ENCODE peak calls at places on chromosomes 2 and 18, in four cellular contexts. Z is SK-N-SH, P is GM12891, S is K562. J is an unnamed sample.

GRCh38 chr2:241804326-241805276 is 4.4 kb upstream of the NEU4 start:
- DNase-seq in S (peak), Z (peak), P (peak), J (peak)

GRCh38 chr2:37084797-37085196 is 479 bp downstream of the GPATCH11 start:
- DNase-seq in P (no peak), S (no peak), Z (no peak), J (no peak)

GRCh38 chr2:53515435-53516332 is 251.9 kb upstream of the CHAC2 start:
- DNase-seq in S (no peak), P (no peak), Z (no peak), J (no peak)

GRCh38 chr2:119011162-119011909 is 69.3 kb downstream of the MARCO start:
- DNase-seq in S (peak), Z (peak), P (peak), J (peak)

GRCh38 chr2:27932396-27932795 is 41.9 kb downstream of the BABAM2 start:
- DNase-seq in Z (no peak), P (no peak), S (no peak), J (no peak)

GRCh38 chr18:9204659-9205058 is 68.1 kb downstream of the ANKRD12 start:
- DNase-seq in P (no peak), S (no peak), Z (no peak), J (no peak)

GRCh38 chr18:70284976-70285610 is 3.8 kb upstream of the SOCS6 start:
- DNase-seq in P (no peak), Z (no peak), S (no peak), J (no peak)

GRCh38 chr2:54457326-54458023 is 1.3 kb downstream of the SPTBN1 start:
- DNase-seq in S (no peak), Z (peak), P (no peak), J (no peak)

GRCh38 chr18:7177131-7177744 is 53.7 kb upstream of the LRRC30 start:
- DNase-seq in P (peak), S (peak), Z (peak), J (no peak)

GRCh38 chr2:206832886-206833285 is 67.5 kb downstream of the FASTKD2 start:
- DNase-seq in Z (no peak), S (no peak), P (no peak), J (no peak)

GRCh38 chr2:236572482-236572881 is 2.9 kb downstream of the ACKR3 start:
- DNase-seq in S (no peak), P (no peak), Z (no peak), J (no peak)

GRCh38 chr2:104854507-104855173 is 725 bp downstream of the POU3F3 start:
- DNase-seq in P (no peak), Z (no peak), S (no peak), J (no peak)

GRCh38 chr2:44071454-44072046 is 75.8 kb upstream of the LRPPRC start:
- DNase-seq in Z (no peak), P (no peak), S (no peak), J (no peak)

GRCh38 chr2:211611061-211611518 is 927.5 kb downstream of the ERBB4 start:
- DNase-seq in P (no peak), S (no peak), Z (no peak), J (no peak)

GRCh38 chr2:73223821-73224220 is 9.2 kb downstream of the PRADC1 start:
- DNase-seq in P (no peak), Z (no peak), S (no peak), J (no peak)

GRCh38 chr18:75553021-75553420 is 125.5 kb upstream of the SMIM21 start:
- DNase-seq in S (no peak), P (no peak), Z (no peak), J (no peak)

GRCh38 chr2:8680931-8681760 is 710 bp upstream of the ID2 start:
- DNase-seq in S (peak), Z (peak), P (no peak), J (no peak)

GRCh38 chr2:135093685-135094340 is 41.7 kb downstream of the RAB3GAP1 start:
- DNase-seq in Z (no peak), P (no peak), S (no peak), J (no peak)

GRCh38 chr2:108910541-108911396 is 78.3 kb downstream of the EDAR start:
- DNase-seq in P (no peak), Z (peak), S (no peak), J (no peak)

GRCh38 chr18:54086863-54087262 is 137.6 kb downstream of the MBD2 start:
- DNase-seq in S (no peak), Z (no peak), P (no peak), J (no peak)

GRCh38 chr2:126634273-126634861 is 21.6 kb upstream of the GYPC start:
- DNase-seq in Z (no peak), P (no peak), S (peak), J (no peak)

GRCh38 chr2:6943971-6944370 is 26.8 kb downstream of the RNF144A start:
- DNase-seq in S (no peak), Z (no peak), P (no peak), J (no peak)

GRCh38 chr2:34107811-34108210 is 508.7 kb upstream of the FAM98A start:
- DNase-seq in S (no peak), Z (no peak), P (no peak), J (no peak)

GRCh38 chr2:60735496-60736250 is 20.4 kb upstream of the PAPOLG start:
- DNase-seq in P (no peak), Z (peak), S (peak), J (no peak)

GRCh38 chr2:185608799-185609198 is 129.8 kb upstream of the FSIP2 start:
- DNase-seq in Z (peak), P (no peak), S (no peak), J (no peak)

GRCh38 chr2:80120866-80121265 is 183.7 kb downstream of the LRRTM1 start:
- DNase-seq in P (no peak), Z (no peak), S (no peak), J (no peak)

GRCh38 chr2:241901500-241902351 is 32.2 kb downstream of the RTP5 start:
- DNase-seq in P (no peak), Z (no peak), S (no peak), J (peak)

GRCh38 chr2:113219525-113219888 is 45.7 kb downstream of the PSD4 start:
- DNase-seq in S (no peak), P (no peak), Z (no peak), J (no peak)

GRCh38 chr2:128791120-128791982 is 472.7 kb upstream of the HS6ST1 start:
- DNase-seq in Z (no peak), P (no peak), S (no peak), J (no peak)

GRCh38 chr18:22538463-22538862 is 120.7 kb upstream of the CTAGE1 start:
- DNase-seq in Z (no peak), P (no peak), S (no peak), J (no peak)

GRCh38 chr2:74067221-74067747 is 80.4 kb downstream of the BOLA3 start:
- DNase-seq in S (no peak), Z (no peak), P (no peak), J (no peak)

GRCh38 chr2:186422226-186422625 is 63.8 kb upstream of the ZC3H15 start:
- DNase-seq in Z (no peak), S (no peak), P (no peak), J (no peak)

GRCh38 chr2:171389325-171389724 is 44.5 kb downstream of the METTL8 start:
- DNase-seq in S (no peak), P (no peak), Z (no peak), J (no peak)

GRCh38 chr18:56645415-56646016 is 5.6 kb upstream of the WDR7 start:
- DNase-seq in Z (no peak), S (no peak), P (no peak), J (no peak)

GRCh38 chr18:25563346-25563745 is 211.4 kb upstream of the ZNF521 start:
- DNase-seq in Z (no peak), P (no peak), S (no peak), J (no peak)

GRCh38 chr2:72128843-72129227 is 18.8 kb downstream of the CYP26B1 start:
- DNase-seq in S (no peak), Z (no peak), P (no peak), J (no peak)

GRCh38 chr2:138841459-138841858 is 61.3 kb upstream of the NXPH2 start:
- DNase-seq in P (no peak), Z (no peak), S (no peak), J (no peak)

DNA sequence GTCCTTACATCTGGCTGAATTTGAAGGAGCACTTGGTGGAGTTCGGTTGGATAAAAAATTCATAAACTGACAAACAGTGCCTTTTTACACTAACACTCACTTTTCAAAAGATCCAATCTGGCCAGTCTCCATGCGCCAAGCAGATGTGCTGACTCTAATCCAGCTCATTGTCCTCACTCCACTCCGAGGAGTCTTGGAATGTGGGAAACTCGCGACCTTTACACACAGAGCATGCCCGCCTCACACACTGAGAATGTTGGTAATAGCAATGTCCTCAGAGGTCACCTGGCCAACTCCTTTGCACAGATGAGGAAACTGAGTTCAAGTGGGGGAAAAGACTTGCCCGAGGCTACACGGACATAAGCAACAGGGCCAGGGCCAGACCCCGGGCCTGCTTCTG is 66.8 kb downstream of the XDH start:
- DNase-seq in P (no peak), Z (no peak), S (no peak), J (no peak)
- TF ChIP-seq TAF1 in P (no peak), Z (no peak), S (no peak), J (no peak)

DNA sequence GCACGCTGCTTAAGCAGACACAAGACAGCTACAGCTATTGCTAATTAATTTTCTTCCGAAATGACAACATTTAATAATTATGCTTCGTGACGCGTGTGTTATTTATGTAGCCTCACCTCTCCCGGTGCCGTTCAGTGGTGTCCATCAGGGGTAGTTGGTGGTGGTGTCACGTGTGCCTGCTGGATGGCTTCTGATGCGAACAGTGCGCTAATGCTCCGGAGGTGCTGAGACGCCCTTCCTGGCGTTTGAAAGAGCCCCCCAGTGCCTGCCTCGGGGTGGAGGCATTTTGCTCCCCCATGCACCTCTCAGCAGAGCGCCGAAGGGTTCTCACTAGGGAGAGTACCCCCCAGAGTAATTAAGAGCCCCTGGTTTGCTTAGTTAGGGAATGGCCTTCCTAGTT is 39.6 kb downstream of the GLI2 start:
- DNase-seq in P (no peak), S (no peak), Z (no peak), J (no peak)
- TF ChIP-seq TAF1 in P (no peak), S (no peak), Z (no peak), J (no peak)

GRCh38 chr2:218008060-218009040 is 5.6 kb upstream of the TNS1 start:
- DNase-seq in S (no peak), Z (peak), P (no peak), J (no peak)

GRCh38 chr2:218009191-218010114 is 6.7 kb upstream of the TNS1 start:
- DNase-seq in S (no peak), Z (peak), P (no peak), J (no peak)

GRCh38 chr2:218011641-218012040 is 8.8 kb upstream of the TNS1 start:
- DNase-seq in Z (no peak), S (no peak), P (no peak), J (no peak)

GRCh38 chr2:218010838-218011616 is 8.2 kb upstream of the TNS1 start:
- DNase-seq in P (peak), S (no peak), Z (peak), J (no peak)

DNA sequence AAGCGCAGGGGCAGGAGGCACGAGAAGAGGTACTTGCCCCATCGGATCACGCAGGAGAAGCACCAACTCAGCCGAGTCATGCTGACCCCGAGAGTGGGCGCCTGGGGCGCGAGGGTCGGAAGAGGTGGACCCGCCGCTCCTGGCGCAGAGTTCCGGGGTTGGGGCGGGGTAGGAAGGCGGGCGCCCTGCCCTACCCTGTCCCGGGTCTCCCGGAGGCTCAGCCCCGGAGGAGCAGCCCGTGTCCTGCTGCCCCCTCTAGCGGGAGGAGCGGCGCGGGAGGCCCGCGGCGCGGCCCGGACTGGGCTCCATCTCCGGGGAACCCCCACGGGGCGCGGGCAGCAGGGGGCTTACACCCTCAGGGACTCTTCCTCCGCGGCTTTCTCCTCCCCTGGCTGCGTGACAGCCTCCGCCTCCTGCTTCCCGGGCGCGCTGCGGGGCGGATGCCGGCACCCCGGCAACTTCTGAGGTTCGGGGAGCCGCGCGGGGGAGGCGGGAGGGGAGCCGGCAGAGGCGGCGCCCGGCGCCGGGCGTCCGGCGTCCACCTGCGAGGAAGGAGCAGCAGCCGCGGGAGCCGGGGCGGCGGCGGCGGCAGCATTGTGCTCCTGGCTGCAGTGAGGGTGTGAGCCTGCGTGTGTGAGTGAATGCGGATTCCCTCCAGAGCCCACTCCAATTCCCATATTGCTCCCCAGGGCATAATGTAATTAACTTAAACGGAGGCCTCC is 7.5 kb upstream of the TNS1 start:
- DNase-seq in P (peak), Z (peak), S (peak), J (peak)
- TF ChIP-seq TAF1 in P (no peak), Z (no peak), S (no peak), J (no peak)

GRCh38 chr18:61917870-61918269 is 25.1 kb upstream of the RNF152 start:
- DNase-seq in P (no peak), Z (no peak), S (no peak), J (no peak)
- TF ChIP-seq TAF1 in P (no peak), Z (no peak), S (no peak), J (no peak)

GRCh38 chr2:94753466-94753998 is 117.7 kb upstream of the TEKT4 start:
- DNase-seq in S (no peak), Z (no peak), P (no peak), J (no peak)
- TF ChIP-seq TAF1 in S (no peak), Z (no peak), P (no peak), J (no peak)

J was measured in GM12892.